ENCODE peak calls at places on chromosomes 1 and 21, in eight cellular contexts. One of them, this sample, is unnamed.
A peak's percentile ranks its signal among the peaks of the same experiment; 100 is the strongest.

GRCh38 chr1:216250861-216251260 is 172.4 kb downstream of the USH2A start:
- DNase-seq in stimulated activated CD8-positive, alpha-beta memory T cell treated with anti-CD3 and anti-CD28 coated beads, Interleukin-4, amount 100 ng/mL, for 24 hours: no peak
- DNase-seq in naive thymus-derived CD4-positive, alpha-beta T cell: no peak
- DNase-seq in tibial artery: no peak
- DNase-seq in NCI-H1436: no peak
- DNase-seq in suprapubic skin: no peak
- DNase-seq in kidney tubule cell: no peak
- DNase-seq in amniotic stem cell: no peak
- DNase-seq in this sample: no peak

GRCh38 chr1:156083800-156084790 is 1.8 kb upstream of the MEX3A start:
- DNase-seq in suprapubic skin: no peak
- DNase-seq in naive thymus-derived CD4-positive, alpha-beta T cell: no peak
- DNase-seq in tibial artery: no peak
- DNase-seq in amniotic stem cell: no peak
- DNase-seq in kidney tubule cell: no peak
- DNase-seq in NCI-H1436: no peak
- DNase-seq in stimulated activated CD8-positive, alpha-beta memory T cell treated with anti-CD3 and anti-CD28 coated beads, Interleukin-4, amount 100 ng/mL, for 24 hours: no peak
- DNase-seq in this sample: no peak

GRCh38 chr21:21968810-21969588 is 970.8 kb downstream of the NCAM2 start:
- DNase-seq in NCI-H1436: no peak
- DNase-seq in tibial artery: no peak
- DNase-seq in naive thymus-derived CD4-positive, alpha-beta T cell: no peak
- DNase-seq in amniotic stem cell: no peak
- DNase-seq in kidney tubule cell: no peak
- DNase-seq in stimulated activated CD8-positive, alpha-beta memory T cell treated with anti-CD3 and anti-CD28 coated beads, Interleukin-4, amount 100 ng/mL, for 24 hours: no peak
- DNase-seq in suprapubic skin: no peak
- DNase-seq in this sample: no peak

GRCh38 chr1:146036990-146037646 is 15.6 kb upstream of the HJV start:
- DNase-seq in NCI-H1436: peak; percentile 58
- DNase-seq in stimulated activated CD8-positive, alpha-beta memory T cell treated with anti-CD3 and anti-CD28 coated beads, Interleukin-4, amount 100 ng/mL, for 24 hours: peak; percentile 68
- DNase-seq in tibial artery: peak; percentile 82
- DNase-seq in naive thymus-derived CD4-positive, alpha-beta T cell: peak; percentile 52
- DNase-seq in kidney tubule cell: peak; percentile 90
- DNase-seq in suprapubic skin: peak; percentile 86
- DNase-seq in amniotic stem cell: peak; percentile 59
- DNase-seq in this sample: peak; percentile 78

GRCh38 chr1:91924146-91924545 is 25.1 kb upstream of the BRDT start:
- DNase-seq in amniotic stem cell: peak; percentile 33
- DNase-seq in tibial artery: no peak
- DNase-seq in naive thymus-derived CD4-positive, alpha-beta T cell: no peak
- DNase-seq in suprapubic skin: no peak
- DNase-seq in stimulated activated CD8-positive, alpha-beta memory T cell treated with anti-CD3 and anti-CD28 coated beads, Interleukin-4, amount 100 ng/mL, for 24 hours: no peak
- DNase-seq in kidney tubule cell: peak; percentile 69
- DNase-seq in NCI-H1436: no peak
- DNase-seq in this sample: no peak

GRCh38 chr1:156750932-156751723 is at the start of gene HDGF:
- DNase-seq in kidney tubule cell: peak; percentile 49
- DNase-seq in naive thymus-derived CD4-positive, alpha-beta T cell: no peak
- DNase-seq in amniotic stem cell: no peak
- DNase-seq in suprapubic skin: no peak
- DNase-seq in NCI-H1436: no peak
- DNase-seq in stimulated activated CD8-positive, alpha-beta memory T cell treated with anti-CD3 and anti-CD28 coated beads, Interleukin-4, amount 100 ng/mL, for 24 hours: no peak
- DNase-seq in tibial artery: peak; percentile 56
- DNase-seq in this sample: no peak

GRCh38 chr1:200224315-200224714 is 185.5 kb downstream of the ZNF281 start:
- DNase-seq in naive thymus-derived CD4-positive, alpha-beta T cell: no peak
- DNase-seq in kidney tubule cell: no peak
- DNase-seq in amniotic stem cell: no peak
- DNase-seq in tibial artery: no peak
- DNase-seq in suprapubic skin: no peak
- DNase-seq in NCI-H1436: no peak
- DNase-seq in stimulated activated CD8-positive, alpha-beta memory T cell treated with anti-CD3 and anti-CD28 coated beads, Interleukin-4, amount 100 ng/mL, for 24 hours: no peak
- DNase-seq in this sample: no peak

GRCh38 chr1:37167479-37167878 is 133.2 kb upstream of the GRIK3 start:
- DNase-seq in NCI-H1436: no peak
- DNase-seq in kidney tubule cell: no peak
- DNase-seq in suprapubic skin: no peak
- DNase-seq in naive thymus-derived CD4-positive, alpha-beta T cell: no peak
- DNase-seq in tibial artery: no peak
- DNase-seq in amniotic stem cell: no peak
- DNase-seq in stimulated activated CD8-positive, alpha-beta memory T cell treated with anti-CD3 and anti-CD28 coated beads, Interleukin-4, amount 100 ng/mL, for 24 hours: no peak
- DNase-seq in this sample: no peak

GRCh38 chr1:84103197-84103992 is 40.7 kb upstream of the PRKACB start:
- DNase-seq in suprapubic skin: no peak
- DNase-seq in naive thymus-derived CD4-positive, alpha-beta T cell: no peak
- DNase-seq in tibial artery: peak; percentile 23
- DNase-seq in amniotic stem cell: peak; percentile 37
- DNase-seq in kidney tubule cell: peak; percentile 83
- DNase-seq in NCI-H1436: peak; percentile 33
- DNase-seq in stimulated activated CD8-positive, alpha-beta memory T cell treated with anti-CD3 and anti-CD28 coated beads, Interleukin-4, amount 100 ng/mL, for 24 hours: no peak
- DNase-seq in this sample: no peak

GRCh38 chr1:205061665-205062069 is 18.7 kb downstream of the CNTN2 start:
- DNase-seq in tibial artery: peak; percentile 56
- DNase-seq in kidney tubule cell: peak; percentile 76
- DNase-seq in NCI-H1436: peak; percentile 89
- DNase-seq in stimulated activated CD8-positive, alpha-beta memory T cell treated with anti-CD3 and anti-CD28 coated beads, Interleukin-4, amount 100 ng/mL, for 24 hours: peak; percentile 47
- DNase-seq in amniotic stem cell: peak; percentile 18
- DNase-seq in naive thymus-derived CD4-positive, alpha-beta T cell: peak; percentile 63
- DNase-seq in suprapubic skin: no peak
- DNase-seq in this sample: peak; percentile 59

GRCh38 chr21:42513151-42513984 is at the start of gene SLC37A1:
- DNase-seq in stimulated activated CD8-positive, alpha-beta memory T cell treated with anti-CD3 and anti-CD28 coated beads, Interleukin-4, amount 100 ng/mL, for 24 hours: peak; percentile 25
- DNase-seq in NCI-H1436: no peak
- DNase-seq in tibial artery: no peak
- DNase-seq in naive thymus-derived CD4-positive, alpha-beta T cell: peak; percentile 50
- DNase-seq in kidney tubule cell: peak; percentile 55
- DNase-seq in amniotic stem cell: no peak
- DNase-seq in suprapubic skin: peak; percentile 79
- DNase-seq in this sample: no peak

GRCh38 chr1:244053831-244054230 is 2.7 kb downstream of the ZBTB18 start:
- DNase-seq in naive thymus-derived CD4-positive, alpha-beta T cell: no peak
- DNase-seq in stimulated activated CD8-positive, alpha-beta memory T cell treated with anti-CD3 and anti-CD28 coated beads, Interleukin-4, amount 100 ng/mL, for 24 hours: no peak
- DNase-seq in kidney tubule cell: no peak
- DNase-seq in suprapubic skin: no peak
- DNase-seq in tibial artery: no peak
- DNase-seq in amniotic stem cell: no peak
- DNase-seq in NCI-H1436: no peak
- DNase-seq in this sample: no peak

GRCh38 chr1:182608850-182609610 is 4.8 kb upstream of the RGS16 start:
- DNase-seq in NCI-H1436: no peak
- DNase-seq in kidney tubule cell: peak; percentile 58
- DNase-seq in naive thymus-derived CD4-positive, alpha-beta T cell: no peak
- DNase-seq in stimulated activated CD8-positive, alpha-beta memory T cell treated with anti-CD3 and anti-CD28 coated beads, Interleukin-4, amount 100 ng/mL, for 24 hours: no peak
- DNase-seq in tibial artery: no peak
- DNase-seq in suprapubic skin: no peak
- DNase-seq in amniotic stem cell: no peak
- DNase-seq in this sample: no peak

GRCh38 chr21:31870472-31870871 is 2.3 kb upstream of the HUNK start:
- DNase-seq in stimulated activated CD8-positive, alpha-beta memory T cell treated with anti-CD3 and anti-CD28 coated beads, Interleukin-4, amount 100 ng/mL, for 24 hours: no peak
- DNase-seq in tibial artery: no peak
- DNase-seq in naive thymus-derived CD4-positive, alpha-beta T cell: no peak
- DNase-seq in amniotic stem cell: no peak
- DNase-seq in kidney tubule cell: no peak
- DNase-seq in NCI-H1436: no peak
- DNase-seq in suprapubic skin: no peak
- DNase-seq in this sample: no peak

GRCh38 chr1:32900371-32900955 is 726 bp downstream of the TMEM54 start:
- DNase-seq in naive thymus-derived CD4-positive, alpha-beta T cell: no peak
- DNase-seq in amniotic stem cell: no peak
- DNase-seq in NCI-H1436: no peak
- DNase-seq in stimulated activated CD8-positive, alpha-beta memory T cell treated with anti-CD3 and anti-CD28 coated beads, Interleukin-4, amount 100 ng/mL, for 24 hours: no peak
- DNase-seq in tibial artery: no peak
- DNase-seq in suprapubic skin: no peak
- DNase-seq in kidney tubule cell: no peak
- DNase-seq in this sample: no peak

GRCh38 chr1:60692031-60692430 is 390.3 kb upstream of the NFIA start:
- DNase-seq in naive thymus-derived CD4-positive, alpha-beta T cell: no peak
- DNase-seq in suprapubic skin: no peak
- DNase-seq in kidney tubule cell: peak; percentile 42
- DNase-seq in NCI-H1436: no peak
- DNase-seq in tibial artery: no peak
- DNase-seq in stimulated activated CD8-positive, alpha-beta memory T cell treated with anti-CD3 and anti-CD28 coated beads, Interleukin-4, amount 100 ng/mL, for 24 hours: no peak
- DNase-seq in amniotic stem cell: no peak
- DNase-seq in this sample: no peak

GRCh38 chr1:2416403-2416802 is 4.0 kb upstream of the PEX10 start:
- DNase-seq in tibial artery: no peak
- DNase-seq in kidney tubule cell: no peak
- DNase-seq in stimulated activated CD8-positive, alpha-beta memory T cell treated with anti-CD3 and anti-CD28 coated beads, Interleukin-4, amount 100 ng/mL, for 24 hours: no peak
- DNase-seq in amniotic stem cell: no peak
- DNase-seq in naive thymus-derived CD4-positive, alpha-beta T cell: no peak
- DNase-seq in suprapubic skin: no peak
- DNase-seq in NCI-H1436: no peak
- DNase-seq in this sample: no peak

GRCh38 chr1:64080947-64081562 is 122.4 kb upstream of the UBE2U start:
- DNase-seq in NCI-H1436: no peak
- DNase-seq in kidney tubule cell: no peak
- DNase-seq in tibial artery: no peak
- DNase-seq in stimulated activated CD8-positive, alpha-beta memory T cell treated with anti-CD3 and anti-CD28 coated beads, Interleukin-4, amount 100 ng/mL, for 24 hours: no peak
- DNase-seq in suprapubic skin: no peak
- DNase-seq in amniotic stem cell: peak; percentile 83
- DNase-seq in naive thymus-derived CD4-positive, alpha-beta T cell: no peak
- DNase-seq in this sample: no peak

GRCh38 chr1:96918406-96918805 is 196.8 kb downstream of the PTBP2 start:
- DNase-seq in kidney tubule cell: no peak
- DNase-seq in stimulated activated CD8-positive, alpha-beta memory T cell treated with anti-CD3 and anti-CD28 coated beads, Interleukin-4, amount 100 ng/mL, for 24 hours: no peak
- DNase-seq in tibial artery: no peak
- DNase-seq in NCI-H1436: no peak
- DNase-seq in amniotic stem cell: peak; percentile 4
- DNase-seq in suprapubic skin: no peak
- DNase-seq in naive thymus-derived CD4-positive, alpha-beta T cell: no peak
- DNase-seq in this sample: no peak

GRCh38 chr1:1669468-1670440 is 10.9 kb upstream of the CDK11B start:
- DNase-seq in amniotic stem cell: no peak
- DNase-seq in suprapubic skin: peak; percentile 54
- DNase-seq in NCI-H1436: no peak
- DNase-seq in kidney tubule cell: no peak
- DNase-seq in tibial artery: no peak
- DNase-seq in stimulated activated CD8-positive, alpha-beta memory T cell treated with anti-CD3 and anti-CD28 coated beads, Interleukin-4, amount 100 ng/mL, for 24 hours: no peak
- DNase-seq in naive thymus-derived CD4-positive, alpha-beta T cell: no peak
- DNase-seq in this sample: no peak

GRCh38 chr1:81111818-81112217 is 688.9 kb upstream of the ADGRL2 start:
- DNase-seq in kidney tubule cell: peak; percentile 45
- DNase-seq in stimulated activated CD8-positive, alpha-beta memory T cell treated with anti-CD3 and anti-CD28 coated beads, Interleukin-4, amount 100 ng/mL, for 24 hours: no peak
- DNase-seq in suprapubic skin: no peak
- DNase-seq in amniotic stem cell: peak; percentile 3
- DNase-seq in NCI-H1436: no peak
- DNase-seq in tibial artery: no peak
- DNase-seq in naive thymus-derived CD4-positive, alpha-beta T cell: no peak
- DNase-seq in this sample: no peak

GRCh38 chr1:8437286-8437685 is 119.4 kb downstream of the SLC45A1 start:
- DNase-seq in kidney tubule cell: no peak
- DNase-seq in NCI-H1436: peak; percentile 80
- DNase-seq in naive thymus-derived CD4-positive, alpha-beta T cell: no peak
- DNase-seq in tibial artery: no peak
- DNase-seq in stimulated activated CD8-positive, alpha-beta memory T cell treated with anti-CD3 and anti-CD28 coated beads, Interleukin-4, amount 100 ng/mL, for 24 hours: no peak
- DNase-seq in amniotic stem cell: no peak
- DNase-seq in suprapubic skin: no peak
- DNase-seq in this sample: no peak

GRCh38 chr1:5643360-5644090 is 348.7 kb downstream of the NPHP4 start:
- DNase-seq in suprapubic skin: peak; percentile 47
- DNase-seq in stimulated activated CD8-positive, alpha-beta memory T cell treated with anti-CD3 and anti-CD28 coated beads, Interleukin-4, amount 100 ng/mL, for 24 hours: no peak
- DNase-seq in amniotic stem cell: no peak
- DNase-seq in naive thymus-derived CD4-positive, alpha-beta T cell: no peak
- DNase-seq in NCI-H1436: no peak
- DNase-seq in kidney tubule cell: no peak
- DNase-seq in tibial artery: no peak
- DNase-seq in this sample: no peak

GRCh38 chr1:39272791-39273071 is 68.2 kb downstream of the MACF1 start:
- DNase-seq in NCI-H1436: no peak
- DNase-seq in amniotic stem cell: no peak
- DNase-seq in naive thymus-derived CD4-positive, alpha-beta T cell: no peak
- DNase-seq in tibial artery: no peak
- DNase-seq in stimulated activated CD8-positive, alpha-beta memory T cell treated with anti-CD3 and anti-CD28 coated beads, Interleukin-4, amount 100 ng/mL, for 24 hours: no peak
- DNase-seq in kidney tubule cell: no peak
- DNase-seq in suprapubic skin: no peak
- DNase-seq in this sample: no peak

GRCh38 chr21:41850085-41850484 is 29.1 kb downstream of the PRDM15 start:
- DNase-seq in amniotic stem cell: no peak
- DNase-seq in tibial artery: no peak
- DNase-seq in stimulated activated CD8-positive, alpha-beta memory T cell treated with anti-CD3 and anti-CD28 coated beads, Interleukin-4, amount 100 ng/mL, for 24 hours: no peak
- DNase-seq in NCI-H1436: no peak
- DNase-seq in naive thymus-derived CD4-positive, alpha-beta T cell: no peak
- DNase-seq in suprapubic skin: no peak
- DNase-seq in kidney tubule cell: no peak
- DNase-seq in this sample: no peak

GRCh38 chr1:86537928-86538695 is 8.8 kb upstream of the CLCA4 start:
- DNase-seq in naive thymus-derived CD4-positive, alpha-beta T cell: no peak
- DNase-seq in kidney tubule cell: no peak
- DNase-seq in tibial artery: no peak
- DNase-seq in stimulated activated CD8-positive, alpha-beta memory T cell treated with anti-CD3 and anti-CD28 coated beads, Interleukin-4, amount 100 ng/mL, for 24 hours: no peak
- DNase-seq in NCI-H1436: no peak
- DNase-seq in amniotic stem cell: no peak
- DNase-seq in suprapubic skin: no peak
- DNase-seq in this sample: no peak

GRCh38 chr21:45379171-45379900 is 25.6 kb upstream of the COL18A1 start:
- DNase-seq in NCI-H1436: no peak
- DNase-seq in tibial artery: no peak
- DNase-seq in amniotic stem cell: no peak
- DNase-seq in stimulated activated CD8-positive, alpha-beta memory T cell treated with anti-CD3 and anti-CD28 coated beads, Interleukin-4, amount 100 ng/mL, for 24 hours: no peak
- DNase-seq in naive thymus-derived CD4-positive, alpha-beta T cell: no peak
- DNase-seq in suprapubic skin: no peak
- DNase-seq in kidney tubule cell: no peak
- DNase-seq in this sample: no peak

This sample was measured in activated T-cell treated with anti-CD3 and anti-CD28 coated beads for 24 hours.